ENCODE peak calls at places on chromosomes 7 and 10, in five cellular contexts. Q, S, V, W and U are unnamed samples. For H3K4me1 and H3K36me3, the result is how much of the 10 kb centered on the place peaks cover.

GRCh38 chr7:101950450-101951119 is 133.2 kb downstream of the CUX1 start:
- DNase-seq in W (no peak), Q (no peak), S (no peak), V (no peak), U (no peak)

GRCh38 chr7:40299097-40299496 is 164.3 kb downstream of the SUGCT start:
- DNase-seq in S (no peak), W (no peak), Q (no peak), V (no peak), U (no peak)

GRCh38 chr10:86258940-86259339 is 107.7 kb downstream of the GRID1 start:
- DNase-seq in V (peak), Q (no peak), S (no peak), W (no peak), U (no peak)

GRCh38 chr7:27808626-27809025 is 68.7 kb downstream of the TAX1BP1 start:
- DNase-seq in W (no peak), S (no peak), V (no peak), Q (no peak), U (no peak)

GRCh38 chr7:112173214-112173905 is 32.8 kb downstream of the DOCK4 start:
- DNase-seq in Q (no peak), S (no peak), W (no peak), V (no peak), U (no peak)

GRCh38 chr7:123748171-123748733 is 551 bp downstream of the WASL start:
- DNase-seq in W (peak), S (no peak), V (peak), Q (peak), U (no peak)

GRCh38 chr7:7157177-7157886 is 25.0 kb upstream of the C1GALT1 start:
- DNase-seq in W (no peak), V (no peak), S (peak), Q (no peak), U (no peak)

GRCh38 chr10:24518981-24519597 is 204.6 kb downstream of the ARHGAP21 start:
- DNase-seq in W (peak), S (no peak), V (no peak), Q (peak), U (peak)

GRCh38 chr10:4883079-4883739 is 57.2 kb downstream of the AKR1E2 start:
- DNase-seq in W (no peak), S (no peak), V (no peak), Q (no peak), U (peak)
- H3K4me1 ChIP-seq in W (under half), S (under half), V (under half), Q (under half), U (under half)

DNA sequence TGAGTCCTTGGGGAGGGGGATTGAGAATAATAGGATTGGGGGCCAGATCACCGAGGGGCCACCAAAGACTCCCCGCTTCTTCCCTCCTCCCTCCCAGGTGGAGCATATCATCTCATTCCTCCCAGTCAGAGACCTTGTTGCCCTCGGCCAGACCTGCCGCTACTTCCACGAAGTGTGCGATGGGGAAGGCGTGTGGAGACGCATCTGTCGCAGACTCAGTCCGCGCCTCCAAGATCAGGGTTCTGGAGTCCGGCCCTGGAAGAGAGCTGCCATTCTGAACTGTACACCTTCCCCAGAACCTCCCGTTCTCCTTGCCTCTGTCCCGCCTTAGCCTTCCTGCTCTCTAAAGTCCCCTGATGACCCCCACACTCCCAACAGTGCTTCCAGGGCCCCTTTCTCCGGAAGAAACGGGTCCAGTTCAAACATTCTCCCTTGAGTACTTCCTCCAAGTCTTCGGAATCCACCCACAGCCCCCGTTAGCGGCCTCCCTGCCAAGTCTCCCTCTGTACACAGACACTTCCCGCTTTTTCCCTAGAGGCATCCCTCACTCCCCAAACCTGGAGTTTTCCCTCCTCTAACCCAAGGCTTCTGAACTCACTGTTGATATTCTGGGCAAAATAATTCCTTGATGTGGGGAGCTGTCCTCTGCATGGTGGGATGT is 4.1 kb downstream of the FBXO24 start:
- DNase-seq in V (peak), W (no peak), S (no peak), Q (no peak), U (no peak)
- H3K36me3 ChIP-seq in V (under half), W (under half), S (under half), Q (under half), U (under half)

DNA sequence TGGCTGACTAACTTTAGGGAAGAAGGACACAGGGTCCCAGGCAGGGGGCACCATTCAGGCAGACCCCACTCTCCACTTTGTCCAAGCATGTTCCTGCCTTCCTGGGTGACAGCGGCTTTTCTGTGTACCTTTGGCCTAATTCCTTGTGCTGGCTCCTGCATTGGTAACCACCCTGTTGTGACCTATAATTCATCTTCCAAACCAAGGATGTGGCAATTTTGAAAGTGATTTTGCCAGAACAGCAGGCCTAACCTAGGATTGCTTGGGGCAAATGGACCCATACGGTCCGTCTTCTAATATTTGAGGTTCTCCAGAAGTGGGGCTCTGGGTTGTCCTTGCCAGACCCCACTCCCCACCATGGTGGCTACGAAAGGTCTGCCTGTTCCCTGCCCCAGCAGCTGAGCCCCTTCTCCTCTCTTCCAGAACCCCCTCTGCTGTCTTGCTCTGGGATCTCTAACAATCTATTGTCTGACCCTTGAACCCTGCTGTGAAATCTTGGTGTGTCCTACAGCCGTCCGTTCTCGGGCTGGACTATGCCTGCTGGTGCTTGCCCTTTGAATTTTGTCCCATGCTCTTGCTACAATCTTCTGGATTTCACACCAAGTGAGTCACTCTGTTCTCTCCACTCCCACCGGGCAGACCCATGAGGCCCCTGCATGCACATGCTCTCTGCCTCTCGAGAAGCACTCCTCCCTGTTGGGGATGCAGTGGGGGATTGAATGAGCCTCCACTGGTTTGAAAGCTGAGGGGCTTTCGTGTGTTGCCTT is 316.0 kb downstream of the CXCL12 start:
- DNase-seq in W (no peak), Q (no peak), V (no peak), S (no peak), U (no peak)
- H3K27ac ChIP-seq in W (peak), Q (no peak), V (no peak), S (no peak), U (no peak)

GRCh38 chr7:129903935-129904334 is 48.8 kb downstream of the UBE2H start:
- DNase-seq in Q (no peak), V (no peak), W (no peak), S (peak), U (no peak)
- H3K4me1 ChIP-seq in Q (under half), V (half or more), W (under half), S (under half), U (under half)

DNA sequence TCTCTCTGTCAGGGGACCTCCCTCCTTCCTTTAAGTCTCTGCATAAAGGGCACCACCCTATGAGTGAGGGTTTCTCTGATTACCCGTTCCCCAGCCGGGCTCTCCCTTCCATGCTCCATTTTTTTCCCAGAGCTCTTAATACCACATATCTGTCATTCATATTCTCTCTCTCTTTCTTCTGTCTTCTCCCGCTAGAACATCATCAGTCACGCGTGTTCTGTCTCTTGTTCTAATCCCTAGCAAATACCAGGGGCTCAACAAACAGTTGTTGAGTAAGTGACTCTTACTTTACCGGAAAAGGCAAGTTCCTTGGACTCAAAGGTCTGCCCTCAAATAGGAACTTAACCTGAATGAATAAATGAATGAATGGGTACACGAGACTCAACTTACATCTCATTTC is 68.5 kb downstream of the RSU1 start:
- DNase-seq in S (no peak), V (no peak), W (no peak), Q (no peak), U (no peak)
- H3K36me3 ChIP-seq in S (under half), V (under half), W (under half), Q (under half), U (under half)

GRCh38 chr10:71752391-71753090 is 20.8 kb downstream of the VSIR start:
- DNase-seq in S (no peak), W (peak), V (peak), Q (no peak), U (no peak)
- H3K27ac ChIP-seq in S (no peak), W (no peak), V (peak), Q (no peak), U (no peak)

GRCh38 chr10:119313024-119313423 is 105.7 kb downstream of the GRK5 start:
- DNase-seq in Q (no peak), V (no peak), S (no peak), W (no peak), U (no peak)
- H3K4me1 ChIP-seq in Q (under half), V (half or more), S (half or more), W (half or more), U (under half)

DNA sequence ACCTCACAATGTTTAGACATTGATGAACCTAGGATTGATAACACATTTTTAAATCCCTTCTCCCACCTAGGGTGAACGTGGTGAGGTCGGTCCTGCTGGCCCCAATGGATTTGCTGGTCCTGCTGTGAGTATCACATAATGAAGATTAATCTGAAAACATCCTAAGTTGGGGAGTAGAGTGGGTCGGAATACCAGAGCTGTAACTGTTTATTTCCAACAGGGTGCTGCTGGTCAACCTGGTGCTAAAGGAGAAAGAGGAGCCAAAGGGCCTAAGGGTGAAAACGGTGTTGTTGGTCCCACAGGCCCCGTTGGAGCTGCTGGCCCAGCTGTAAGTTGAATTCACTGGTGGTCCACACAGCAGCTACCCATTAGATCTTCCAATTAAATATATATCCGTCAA is 25.6 kb downstream of the COL1A2 start:
- DNase-seq in W (no peak), S (no peak), Q (no peak), V (no peak), U (no peak)
- H3K36me3 ChIP-seq in W (half or more), S (under half), Q (under half), V (under half), U (under half)

DNA sequence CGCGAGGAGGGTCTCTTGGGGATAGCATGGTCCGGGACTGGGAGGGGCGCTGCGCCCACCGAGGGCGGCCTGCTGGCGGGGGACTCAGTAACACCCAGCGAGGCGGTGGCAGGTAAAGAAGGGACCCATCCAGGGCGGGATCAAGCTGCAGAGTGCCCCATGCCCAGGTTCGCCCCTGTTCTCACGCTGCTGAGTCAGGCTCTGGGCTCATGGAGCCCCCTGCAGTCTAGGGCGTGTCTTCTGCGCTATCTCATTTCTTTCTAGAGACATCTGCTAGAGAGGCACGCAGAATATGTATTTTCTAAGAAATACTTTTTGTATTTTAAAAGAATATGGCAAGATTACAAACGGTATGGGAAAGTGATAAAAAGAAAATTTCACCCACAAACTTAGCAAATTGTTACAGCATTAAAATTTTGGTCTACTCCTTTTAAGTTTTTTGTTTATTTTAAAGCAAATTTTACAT is 933 bp downstream of the EPDR1 start:
- DNase-seq in Q (peak), W (no peak), S (no peak), V (no peak), U (peak)
- H3K27ac ChIP-seq in Q (peak), W (peak), S (peak), V (peak), U (peak)